ENCODE peak calls at places on chromosomes 13 and 19, in four cellular contexts. T is body of pancreas, Y is A549, Z is prostate gland. D is an unnamed sample.

GRCh38 chr19:50482886-50483285 is 6.2 kb upstream of the GARIN5A start:
- DNase-seq in Z (no peak), Y (no peak), T (no peak), D (no peak)

GRCh38 chr13:41244555-41244954 is 18.8 kb downstream of the MTRF1 start:
- DNase-seq in T (no peak), Y (no peak), Z (no peak), D (no peak)

GRCh38 chr19:2021453-2022140 is 6.1 kb upstream of the BTBD2 start:
- DNase-seq in Y (no peak), Z (no peak), T (no peak), D (no peak)

GRCh38 chr19:49157445-49158224 is at the start of gene TRPM4:
- DNase-seq in Y (peak), Z (peak), T (peak), D (peak)

GRCh38 chr19:12984683-12985048 is 10.6 kb upstream of the NFIX start:
- DNase-seq in T (no peak), Y (no peak), Z (no peak), D (no peak)

GRCh38 chr13:97448503-97449251 is 14.7 kb downstream of the RAP2A start:
- DNase-seq in Y (no peak), T (no peak), Z (no peak), D (no peak)

GRCh38 chr19:30543243-30543945 is 171.2 kb downstream of the ZNF536 start:
- DNase-seq in Y (no peak), Z (no peak), T (no peak), D (no peak)

GRCh38 chr13:79749985-79750551 is 269.1 kb downstream of the NDFIP2 start:
- DNase-seq in T (peak), Y (peak), Z (peak), D (peak)

GRCh38 chr19:34595683-34596082 is 81.3 kb downstream of the SCGB2B2 start:
- DNase-seq in Z (no peak), T (no peak), Y (no peak), D (no peak)

GRCh38 chr13:76778906-76779305 is 107.3 kb downstream of the KCTD12 start:
- DNase-seq in Y (no peak), Z (no peak), T (no peak), D (no peak)

GRCh38 chr19:58538257-58539168 is 5.4 kb upstream of the TRIM28 start:
- DNase-seq in Z (no peak), Y (no peak), T (peak), D (no peak)

GRCh38 chr19:42267644-42268141 is 1.4 kb upstream of the CIC start:
- DNase-seq in Z (no peak), T (no peak), Y (no peak), D (no peak)

GRCh38 chr13:79141082-79141481 is 265.0 kb downstream of the RBM26 start:
- DNase-seq in Y (no peak), T (no peak), Z (no peak), D (no peak)

GRCh38 chr13:56975647-56976046 is 165.1 kb upstream of the PRR20A start:
- DNase-seq in Y (no peak), T (no peak), Z (no peak), D (no peak)

GRCh38 chr13:113562085-113562749 is 22.3 kb upstream of the TFDP1 start:
- DNase-seq in T (peak), Y (peak), Z (peak), D (peak)

GRCh38 chr13:79779761-79780160 is 298.8 kb downstream of the NDFIP2 start:
- DNase-seq in Z (peak), Y (no peak), T (no peak), D (peak)

GRCh38 chr19:14556662-14557188 is 15.1 kb downstream of the NDUFB7 start:
- DNase-seq in T (peak), Y (peak), Z (peak), D (peak)

GRCh38 chr13:113552079-113552478 is 32.5 kb upstream of the TFDP1 start:
- DNase-seq in Z (no peak), T (peak), Y (no peak), D (no peak)

GRCh38 chr19:31834070-31834469 is 484.8 kb upstream of the TSHZ3 start:
- DNase-seq in T (no peak), Y (no peak), Z (no peak), D (no peak)

GRCh38 chr19:18086590-18087138 is at the start of gene IL12RB1:
- DNase-seq in Z (no peak), Y (no peak), T (no peak), D (no peak)

GRCh38 chr19:4844348-4845179 is 13.1 kb upstream of the TICAM1 start:
- DNase-seq in T (no peak), Z (no peak), Y (peak), D (no peak)

GRCh38 chr13:36764957-36765356 is 54.1 kb upstream of the RFXAP start:
- DNase-seq in T (no peak), Z (no peak), Y (no peak), D (no peak)

GRCh38 chr13:45226024-45226423 is 25.2 kb upstream of the KCTD4 start:
- DNase-seq in Z (no peak), T (no peak), Y (no peak), D (no peak)

GRCh38 chr19:38684078-38684861 is 36.8 kb downstream of the ACTN4 start:
- DNase-seq in Z (peak), T (no peak), Y (peak), D (peak)
- H3K27ac ChIP-seq in Z (peak), T (peak), Y (peak), D (peak)

GRCh38 chr19:10431943-10432735 is 11.8 kb downstream of the PDE4A start:
- DNase-seq in Y (no peak), T (peak), Z (peak), D (peak)
- TF ChIP-seq POLR2A in Y (no peak), T (no peak), Z (no peak), D (no peak)

GRCh38 chr19:44808463-44809371 is at the start of gene BCAM:
- DNase-seq in T (peak), Y (peak), Z (peak), D (peak)
- H3K27ac ChIP-seq in T (peak), Y (peak), Z (peak), D (peak)

DNA sequence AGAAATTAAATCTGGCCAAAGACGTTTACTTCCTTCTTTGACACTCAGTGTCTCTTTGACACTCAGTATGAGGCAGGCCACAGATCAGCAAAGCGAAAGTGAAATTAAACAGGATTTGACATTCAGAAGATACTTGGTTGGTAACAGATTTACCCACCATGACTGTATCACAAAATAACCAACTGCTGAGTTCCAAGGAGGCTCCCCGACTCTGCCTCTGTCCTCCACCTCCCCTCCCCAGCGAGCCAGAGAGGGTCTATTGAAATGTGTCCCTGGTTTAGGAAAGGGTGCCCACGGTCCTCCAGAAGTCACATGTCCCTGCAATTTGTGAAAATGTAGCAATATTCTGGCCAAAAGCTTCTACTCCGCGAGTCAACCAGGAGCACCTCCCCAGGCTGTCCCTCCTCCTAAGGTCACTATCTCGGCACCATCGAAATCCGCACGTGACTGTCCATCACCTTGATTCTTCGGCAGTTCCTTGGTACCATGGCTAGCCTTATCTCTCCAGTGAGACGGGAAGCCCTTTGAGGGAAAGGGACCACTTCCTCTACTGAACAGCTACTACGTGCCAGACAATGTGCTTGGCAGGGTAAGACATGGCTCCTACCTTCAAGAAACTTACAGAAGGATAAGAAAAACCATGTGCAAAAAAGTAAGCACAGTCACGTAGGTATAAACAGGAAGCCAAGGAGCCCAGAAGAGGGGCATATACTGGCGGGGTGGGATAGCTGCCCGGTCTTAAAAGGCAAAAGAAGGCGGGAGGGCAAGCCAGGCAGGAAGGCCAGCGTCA is 1.5 kb downstream of the N4BP2L1 start:
- DNase-seq in Y (no peak), Z (no peak), T (no peak), D (no peak)
- TF ChIP-seq POLR2A in Y (no peak), Z (no peak), T (no peak), D (no peak)

DNA sequence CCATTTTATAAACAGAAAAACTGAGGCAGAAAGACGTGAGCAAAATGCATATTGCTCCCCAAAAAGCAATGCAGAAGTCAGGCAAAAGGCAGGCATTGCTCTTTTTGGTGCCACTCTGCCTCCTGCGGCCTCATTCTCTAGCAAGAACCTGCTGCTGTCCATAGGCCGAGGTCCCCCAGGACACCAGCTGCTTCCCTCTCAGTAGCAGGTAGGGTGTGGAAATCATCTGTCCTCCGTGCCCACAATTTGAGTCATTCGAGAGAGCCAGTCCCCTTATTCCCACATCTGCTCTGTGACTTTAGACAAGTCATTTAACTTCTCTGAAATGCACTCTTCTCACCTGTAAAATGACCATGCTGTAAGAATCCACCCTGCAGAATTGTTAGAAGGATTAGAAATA is 50.0 kb downstream of the TNFRSF19 start:
- DNase-seq in Z (no peak), Y (no peak), T (no peak), D (no peak)
- H3K27ac ChIP-seq in Z (no peak), Y (no peak), T (peak), D (no peak)

GRCh38 chr19:47035127-47035494 is 13.3 kb downstream of the TMEM160 start:
- DNase-seq in T (no peak), Y (peak), Z (no peak), D (no peak)
- TF ChIP-seq POLR2A in T (no peak), Y (no peak), Z (no peak), D (no peak)

GRCh38 chr19:16303755-16304154 is 20.9 kb upstream of the KLF2 start:
- DNase-seq in Z (no peak), T (no peak), Y (no peak), D (no peak)
- H3K27ac ChIP-seq in Z (no peak), T (no peak), Y (no peak), D (no peak)

DNA sequence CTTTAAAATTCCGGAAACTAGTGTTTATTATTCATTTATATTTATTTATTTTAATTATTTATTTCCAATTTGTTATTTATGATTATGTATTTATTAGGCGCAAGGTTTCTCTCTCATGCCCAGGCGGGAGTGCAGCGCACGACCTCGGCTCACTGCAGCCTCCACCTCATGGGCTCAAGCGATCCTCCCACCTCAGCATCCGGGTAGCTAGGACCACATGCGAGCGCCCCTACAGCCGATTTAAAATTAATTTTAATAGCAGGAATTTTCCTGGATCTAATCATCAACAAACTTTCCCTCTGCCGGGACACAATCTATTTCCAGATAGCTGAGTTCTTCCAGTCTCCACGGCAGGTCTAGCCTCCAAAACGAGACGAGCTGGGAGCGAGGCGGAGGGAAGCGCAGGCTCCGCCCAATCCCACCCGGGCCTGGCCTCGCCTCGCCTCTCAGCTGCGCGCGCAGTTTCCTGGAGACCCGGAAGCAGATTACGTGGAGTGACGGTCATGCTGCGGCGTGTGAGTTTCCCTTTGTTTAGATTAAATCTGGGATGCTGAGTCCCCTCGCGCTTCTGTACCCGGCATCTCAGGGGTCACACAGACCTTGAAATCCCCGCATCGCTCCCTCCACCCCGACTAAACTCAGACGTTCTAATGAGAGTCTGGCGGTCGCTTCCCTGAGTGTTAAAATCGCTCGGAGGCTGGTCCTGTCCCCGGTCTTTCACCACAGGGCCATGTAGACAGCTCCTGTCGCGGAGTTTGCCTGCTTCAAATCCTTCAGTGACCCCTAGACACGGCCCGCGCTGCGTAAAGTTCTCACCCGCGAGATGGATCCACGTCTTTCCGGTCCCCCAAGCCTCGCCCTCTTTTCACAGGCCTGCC is at the start of gene ZNF880:
- DNase-seq in Z (peak), T (peak), Y (peak), D (peak)
- TF ChIP-seq POLR2A in Z (no peak), T (peak), Y (no peak), D (no peak)

GRCh38 chr13:20901668-20902437 is 693 bp downstream of the XPO4 start:
- DNase-seq in Z (no peak), T (peak), Y (peak), D (no peak)

GRCh38 chr13:20902438-20903163 is at the start of gene XPO4:
- DNase-seq in T (peak), Y (peak), Z (peak), D (peak)

GRCh38 chr13:20904908-20905307 is 2.4 kb upstream of the XPO4 start:
- DNase-seq in T (no peak), Y (no peak), Z (no peak), D (no peak)

GRCh38 chr13:20908714-20909497 is 6.4 kb upstream of the XPO4 start:
- DNase-seq in Z (no peak), T (no peak), Y (no peak), D (no peak)

GRCh38 chr13:20903164-20903475 is 574 bp upstream of the XPO4 start:
- DNase-seq in T (no peak), Y (no peak), Z (no peak), D (no peak)
- H3K27ac ChIP-seq in T (peak), Y (peak), Z (peak), D (peak)

D was measured in tibial nerve.